ENCODE peak calls at places on chromosomes 2 and 18, in seven cellular contexts. F is K562, J is fibroblast of lung, D is IMR-90, X is MM.1S, C is adipocyte, H is keratinocyte. K is an unnamed sample.

GRCh38 chr2:6864938-6865345 is 765 bp downstream of the CMPK2 start:
- DNase-seq in J (no peak), X (no peak), C (no peak), D (no peak), F (no peak), H (no peak), K (no peak)

GRCh38 chr2:120793682-120794403 is 58.2 kb downstream of the GLI2 start:
- DNase-seq in D (no peak), J (peak; percentile 50), H (peak; percentile 69), X (no peak), C (peak; percentile 16), F (no peak), K (no peak)

GRCh38 chr18:24023185-24023814 is 8.7 kb downstream of the TTC39C start:
- DNase-seq in J (no peak), H (no peak), X (no peak), C (no peak), D (no peak), F (no peak), K (no peak)

GRCh38 chr2:236656166-236656565 is 86.5 kb downstream of the ACKR3 start:
- DNase-seq in C (no peak), D (no peak), J (no peak), H (no peak), X (no peak), F (no peak), K (no peak)

GRCh38 chr18:22703883-22704626 is 229.1 kb upstream of the RBBP8 start:
- DNase-seq in C (peak; percentile 66), X (peak; percentile 53), H (peak; percentile 4), J (peak; percentile 56), D (peak; percentile 40), F (peak; percentile 74), K (peak; percentile 33)

GRCh38 chr2:30030361-30030760 is 109.0 kb upstream of the ALK start:
- DNase-seq in H (no peak), C (no peak), D (no peak), J (no peak), X (no peak), F (no peak), K (no peak)

GRCh38 chr2:155485141-155485842 is 786.8 kb downstream of the KCNJ3 start:
- DNase-seq in F (no peak), X (no peak), J (no peak), D (no peak), H (no peak), C (no peak), K (no peak)

GRCh38 chr2:219769044-219770030 is 141.9 kb downstream of the SLC4A3 start:
- DNase-seq in J (peak; percentile 59), X (no peak), C (peak; percentile 47), F (no peak), H (no peak), D (peak; percentile 29), K (no peak)

GRCh38 chr18:7958081-7958896 is 391.2 kb downstream of the PTPRM start:
- DNase-seq in C (peak; percentile 50), D (peak; percentile 52), J (peak; percentile 20), H (no peak), F (no peak), X (peak; percentile 49), K (no peak)

GRCh38 chr18:5410582-5410981 is 115.1 kb upstream of the ZBTB14 start:
- DNase-seq in J (no peak), H (no peak), C (no peak), X (no peak), F (no peak), D (no peak), K (no peak)

GRCh38 chr2:130870779-130871178 is 34.1 kb downstream of the ARHGEF4 start:
- DNase-seq in X (no peak), J (no peak), D (no peak), H (no peak), C (no peak), F (no peak), K (no peak)

GRCh38 chr2:106192752-106193490 is 1.2 kb downstream of the UXS1 start:
- DNase-seq in C (peak; percentile 72), D (peak; percentile 87), J (peak; percentile 79), X (peak; percentile 54), F (no peak), H (peak; percentile 30), K (peak; percentile 22)

GRCh38 chr2:207227062-207227748 is 61.5 kb upstream of the KLF7 start:
- DNase-seq in C (no peak), J (peak; percentile 57), D (peak; percentile 39), F (no peak), H (no peak), X (no peak), K (peak; percentile 57)

GRCh38 chr2:107811982-107812381 is 14.7 kb upstream of the RGPD4 start:
- DNase-seq in F (no peak), C (no peak), J (no peak), H (no peak), D (no peak), X (no peak), K (no peak)

GRCh38 chr2:148674063-148675020 is 29.8 kb downstream of the EPC2 start:
- DNase-seq in F (peak; percentile 68), C (no peak), H (peak; percentile 13), J (peak; percentile 37), D (peak; percentile 77), X (peak; percentile 57), K (peak; percentile 35)

GRCh38 chr2:58925676-58926081 is 684.6 kb upstream of the FANCL start:
- DNase-seq in F (no peak), H (no peak), X (no peak), C (peak; percentile 77), J (peak; percentile 61), D (peak; percentile 46), K (no peak)

GRCh38 chr2:196403471-196403870 is 232.1 kb upstream of the STK17B start:
- DNase-seq in X (no peak), D (peak; percentile 85), C (peak; percentile 60), J (peak; percentile 86), H (no peak), F (no peak), K (no peak)

DNA sequence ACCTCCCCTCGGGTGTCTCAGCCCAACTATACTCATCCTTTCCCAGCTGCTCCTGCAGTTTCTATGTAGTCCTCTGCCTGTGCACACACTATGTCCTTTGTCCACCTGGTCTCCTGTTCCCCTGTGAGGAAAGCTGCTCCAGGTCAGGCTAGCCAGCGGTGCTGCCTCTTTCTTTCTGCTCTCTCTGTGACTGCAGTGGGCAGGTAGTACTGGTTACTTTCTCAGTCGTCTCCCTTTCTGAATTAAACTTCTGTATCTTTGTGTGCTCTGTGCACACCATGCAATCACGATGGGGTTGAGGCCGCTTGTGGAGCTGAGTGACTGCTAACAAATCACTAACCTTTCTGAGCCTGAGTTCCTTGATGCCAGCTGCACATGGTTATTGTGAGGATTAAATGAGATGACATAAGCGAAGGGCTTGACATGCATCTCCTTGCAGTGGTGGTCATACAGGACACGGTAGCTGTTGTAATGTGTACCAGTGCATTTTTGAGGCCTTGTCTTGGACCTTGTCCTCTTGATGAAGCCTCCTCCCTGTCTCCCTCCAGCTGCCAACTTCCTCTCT is 3.5 kb downstream of the FARP2 start:
- DNase-seq in F (no peak), C (no peak), J (no peak), H (no peak), X (no peak), D (no peak), K (no peak)
- H3K9ac ChIP-seq in F (no peak overlapping the region), C (no peak overlapping the region), J (no peak overlapping the region), H (no peak overlapping the region), X (no peak overlapping the region), D (no peak overlapping the region), K (no peak overlapping the region)

DNA sequence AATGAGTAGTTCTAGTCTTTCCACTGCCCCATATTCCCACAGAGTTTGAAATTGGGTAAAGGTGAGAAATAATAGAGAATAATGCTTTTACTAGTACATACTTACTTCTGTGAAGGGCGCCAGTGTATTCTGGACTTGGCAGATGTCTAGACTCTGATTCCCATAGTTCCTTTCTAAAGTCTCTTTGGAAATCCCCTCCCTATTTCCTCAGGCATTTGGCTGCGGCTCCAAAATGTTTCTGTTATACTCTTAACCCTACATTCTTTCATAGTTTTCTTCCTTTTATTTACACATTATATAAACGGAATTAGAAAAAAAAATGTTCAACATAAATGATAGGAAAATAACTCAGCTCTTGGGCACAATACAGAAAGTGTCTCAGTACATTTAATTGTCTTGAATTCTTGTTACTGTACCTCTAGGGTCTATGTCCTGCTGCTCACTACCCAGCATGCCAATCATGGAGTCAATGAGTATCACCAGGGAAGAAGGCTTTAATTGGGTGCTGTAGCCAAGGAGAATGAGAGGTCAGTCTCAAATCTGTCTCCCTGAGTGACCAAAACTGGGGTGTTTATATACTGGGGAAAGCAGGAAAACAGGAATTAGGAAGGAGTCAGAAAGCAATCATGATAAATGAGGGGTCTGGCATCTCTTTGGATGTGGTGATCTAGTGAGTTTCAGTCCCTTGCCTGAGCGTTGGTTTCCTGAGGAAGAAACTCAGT is 147.8 kb upstream of the MMADHC start:
- DNase-seq in J (peak; percentile 52), F (no peak), H (no peak), X (no peak), D (peak; percentile 85), C (peak; percentile 67), K (no peak)
- H3K4me1 ChIP-seq in J (peaks cover 16% of the 10 kb centered on the region), F (no peaks in the 10 kb centered on the region), H (peaks cover 53% of the 10 kb centered on the region), X (no peaks in the 10 kb centered on the region), D (peaks cover 23% of the 10 kb centered on the region), C (peaks cover 35% of the 10 kb centered on the region), K (no peaks in the 10 kb centered on the region)

DNA sequence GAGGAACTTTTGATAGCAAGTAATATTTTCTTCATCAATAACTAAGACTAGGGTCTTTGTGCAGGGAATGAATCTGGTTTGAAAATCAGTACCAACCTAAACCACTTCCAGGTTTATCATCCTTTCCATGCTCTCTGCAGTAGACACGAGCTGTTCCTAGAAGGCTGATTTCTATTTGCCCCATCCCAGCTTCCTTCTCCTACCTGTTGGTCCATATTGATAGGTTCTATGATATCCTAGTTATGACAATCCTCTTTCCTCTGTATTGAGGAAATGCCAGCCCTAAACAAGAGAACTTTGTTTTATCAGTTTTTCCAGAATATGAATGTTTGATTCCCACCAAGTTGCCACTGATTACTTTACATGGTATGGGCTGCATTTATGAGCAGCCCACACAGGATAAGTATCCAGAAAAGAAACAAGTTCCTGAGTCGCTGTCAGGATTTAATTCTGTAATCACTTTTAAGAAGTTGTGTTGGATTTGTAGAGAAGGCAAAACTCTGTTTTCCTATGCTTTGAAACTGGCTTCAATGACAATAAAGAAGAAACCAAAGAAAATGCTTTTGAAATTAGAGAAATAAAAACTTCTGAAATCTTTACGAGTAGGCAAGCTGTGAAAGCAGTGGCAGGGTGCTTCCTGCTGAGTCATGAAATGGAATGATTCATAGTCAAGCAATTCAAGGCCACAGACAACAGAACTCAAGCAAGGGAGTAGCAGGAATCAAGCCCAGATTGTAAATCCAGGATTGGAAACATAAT is 37.3 kb upstream of the TANK start:
- DNase-seq in J (peak; percentile 94), X (peak; percentile 29), D (peak; percentile 93), C (peak; percentile 92), H (peak; percentile 45), F (peak; percentile 32), K (peak; percentile 23)
- H3K4me3 ChIP-seq in J (no peak overlapping the region), X (no peak overlapping the region), D (no peak overlapping the region), C (peak overlapping the region; percentile 54), H (peak overlapping the region; percentile 39), F (no peak overlapping the region), K (no peak overlapping the region)

GRCh38 chr2:113174369-113174735 is 581 bp downstream of the PSD4 start:
- DNase-seq in C (no peak), J (no peak), F (peak; percentile 55), H (no peak), D (no peak), X (no peak), K (no peak)

GRCh38 chr2:113176696-113177355 is 3.1 kb downstream of the PSD4 start:
- DNase-seq in F (no peak), H (no peak), X (no peak), D (no peak), J (no peak), C (no peak), K (no peak)

GRCh38 chr2:113178069-113178468 is 4.3 kb downstream of the PSD4 start:
- DNase-seq in C (no peak), J (no peak), X (no peak), H (no peak), F (no peak), D (no peak), K (no peak)

GRCh38 chr2:113175101-113175628 is 1.4 kb downstream of the PSD4 start:
- DNase-seq in F (no peak), J (peak; percentile 8), D (no peak), C (no peak), X (peak; percentile 85), H (no peak), K (no peak)

GRCh38 chr2:113175736-113176695 is 2.2 kb downstream of the PSD4 start:
- DNase-seq in X (peak; percentile 59), H (no peak), J (no peak), D (no peak), F (no peak), C (no peak), K (no peak)
- H3K9ac ChIP-seq in X (peak overlapping the region; percentile 74), H (no peak overlapping the region), J (no peak overlapping the region), D (no peak overlapping the region), F (peak overlapping the region; percentile 80), C (no peak overlapping the region), K (no peak overlapping the region)

K was measured in NT2/D1.